ENCODE peak calls at places on chromosomes 4 and X, in four cellular contexts. P, M, B and N are unnamed samples.

GRCh38 chr4:47662975-47663374 is 174.9 kb downstream of the CORIN start:
- DNase-seq in P (no peak), M (peak), B (peak), N (no peak)

GRCh38 chrX:12447448-12448154 is 309.3 kb downstream of the FRMPD4 start:
- DNase-seq in P (no peak), M (peak), B (no peak), N (peak)

GRCh38 chr4:81609844-81610243 is 138.1 kb upstream of the RASGEF1B start:
- DNase-seq in P (no peak), M (no peak), B (no peak), N (no peak)

GRCh38 chrX:3815896-3816664 is 102.6 kb upstream of the PRKX start:
- DNase-seq in P (peak), M (peak), B (peak), N (peak)

GRCh38 chr4:152713951-152714705 is 34.3 kb upstream of the TMEM154 start:
- DNase-seq in P (no peak), M (no peak), B (no peak), N (no peak)

GRCh38 chrX:151970661-151971060 is 3.8 kb downstream of the GABRE start:
- DNase-seq in P (no peak), M (peak), B (no peak), N (peak)

GRCh38 chrX:31392541-31392940 is 320.7 kb upstream of the FTHL17 start:
- DNase-seq in P (no peak), M (peak), B (no peak), N (no peak)

GRCh38 chrX:1242901-1243402 is 25.7 kb upstream of the CSF2RA start:
- DNase-seq in P (no peak), M (peak), B (peak), N (no peak)

GRCh38 chr4:176380352-176381157 is 60.8 kb downstream of the SPCS3 start:
- DNase-seq in P (no peak), M (no peak), B (no peak), N (no peak)

GRCh38 chr4:6231663-6232165 is 31.4 kb upstream of the JAKMIP1 start:
- DNase-seq in P (no peak), M (no peak), B (no peak), N (no peak)

GRCh38 chr4:97330915-97331314 is 812.4 kb downstream of the STPG2 start:
- DNase-seq in P (no peak), M (no peak), B (no peak), N (no peak)

GRCh38 chr4:149292422-149293055 is 523.1 kb downstream of the IQCM start:
- DNase-seq in P (no peak), M (no peak), B (no peak), N (no peak)

GRCh38 chrX:30283456-30284200 is 25.6 kb downstream of the NR0B1 start:
- DNase-seq in P (no peak), M (peak), B (peak), N (peak)

GRCh38 chr4:27595956-27596355 is 735.3 kb downstream of the STIM2 start:
- DNase-seq in P (no peak), M (no peak), B (no peak), N (no peak)

GRCh38 chr4:70183168-70183939 is 12.2 kb upstream of the ODAM start:
- DNase-seq in P (no peak), M (peak), B (peak), N (no peak)